ENCODE peak calls at places on chromosome 3, in six cellular contexts. L is iPS-NIHi11, D is NCI-H446 treated with DMSO at 0.1 percent for 48 hours, I is frontal cortex, T is endothelial cell of umbilical vein, S is GM23248. U is an unnamed sample.

GRCh38 chr3:138833908-138834358 is 795 bp downstream of the PIK3CB start:
- DNase-seq in S (peak), T (peak), L (no peak), I (peak), D (no peak), U (peak)

GRCh38 chr3:8629151-8630021 is 15.2 kb downstream of the SSUH2 start:
- DNase-seq in L (peak), T (peak), I (peak), D (no peak), S (peak), U (peak)

GRCh38 chr3:52609316-52609815 is 73.0 kb downstream of the UQCC5 start:
- DNase-seq in L (no peak), S (peak), D (no peak), I (no peak), T (no peak), U (no peak)

GRCh38 chr3:178085817-178086123 is 450.5 kb upstream of the KCNMB2 start:
- DNase-seq in S (no peak), D (no peak), L (no peak), T (no peak), I (no peak), U (no peak)

GRCh38 chr3:20055020-20055775 is 15.0 kb downstream of the KAT2B start:
- DNase-seq in S (peak), L (no peak), T (peak), I (no peak), D (peak), U (no peak)

GRCh38 chr3:158456114-158456513 is 114.9 kb upstream of the MLF1 start:
- DNase-seq in S (no peak), L (no peak), T (no peak), I (no peak), D (no peak), U (no peak)

GRCh38 chr3:188187055-188187454 is 33.1 kb downstream of the LPP start:
- DNase-seq in I (no peak), L (no peak), D (no peak), T (peak), S (no peak), U (no peak)

GRCh38 chr3:126945171-126945721 is 37.7 kb upstream of the PLXNA1 start:
- DNase-seq in S (no peak), I (no peak), D (no peak), L (peak), T (no peak), U (no peak)

GRCh38 chr3:51224283-51224682 is 160.8 kb upstream of the MANF start:
- DNase-seq in S (no peak), L (no peak), T (no peak), D (no peak), I (no peak), U (no peak)

GRCh38 chr3:108322352-108322751 is 26.0 kb downstream of the HHLA2 start:
- DNase-seq in L (no peak), T (peak), D (no peak), S (no peak), I (no peak), U (peak)

GRCh38 chr3:140568842-140569520 is 108.9 kb upstream of the TRIM42 start:
- DNase-seq in T (no peak), D (peak), I (no peak), S (no peak), L (no peak), U (no peak)

GRCh38 chr3:129616713-129617112 is 10.2 kb upstream of the PLXND1 start:
- DNase-seq in T (no peak), L (no peak), S (peak), D (no peak), I (no peak), U (no peak)

GRCh38 chr3:16663852-16664712 is 58.9 kb upstream of the DAZL start:
- DNase-seq in S (peak), L (peak), I (no peak), D (no peak), T (no peak), U (no peak)

GRCh38 chr3:186219211-186219638 is 110.3 kb upstream of the ETV5 start:
- DNase-seq in I (no peak), S (no peak), L (peak), T (no peak), D (peak), U (no peak)

GRCh38 chr3:41716391-41716910 is 245.5 kb downstream of the ULK4 start:
- DNase-seq in T (peak), S (peak), L (no peak), D (no peak), I (peak), U (peak)

GRCh38 chr3:23704316-23704715 is 101.4 kb upstream of the UBE2E1 start:
- DNase-seq in S (no peak), I (no peak), T (no peak), L (no peak), D (no peak), U (no peak)

GRCh38 chr3:45491344-45491743 is 103.0 kb downstream of the LARS2 start:
- DNase-seq in D (no peak), I (no peak), T (no peak), S (no peak), L (no peak), U (no peak)